ENCODE peak calls at places on chromosome 9, in six cellular contexts. P is K562, W is GM12878, C is HepG2, E is H1, V is SK-N-SH. B is an unnamed sample.

GRCh38 chr9:128764361-128764760 is 7.4 kb downstream of the ZER1 start:
- DNase-seq in W (no peak), E (peak), P (peak), V (no peak), C (no peak), B (no peak)

GRCh38 chr9:109817846-109818472 is 38.0 kb downstream of the PALM2AKAP2 start:
- DNase-seq in P (peak), C (peak), W (peak), V (peak), E (peak), B (peak)

GRCh38 chr9:6915635-6916034 is 157.9 kb downstream of the KDM4C start:
- DNase-seq in E (no peak), C (no peak), W (no peak), P (no peak), V (no peak), B (no peak)

GRCh38 chr9:112012026-112012902 is 115.7 kb downstream of the UGCG start:
- DNase-seq in E (no peak), W (peak), V (no peak), C (peak), P (peak), B (peak)

GRCh38 chr9:24041294-24041693 is 215.3 kb upstream of the ELAVL2 start:
- DNase-seq in V (no peak), W (no peak), E (no peak), P (no peak), C (no peak), B (no peak)

GRCh38 chr9:128636024-128636390 is 20.6 kb downstream of the DYNC2I2 start:
- DNase-seq in E (peak), V (peak), W (no peak), C (peak), P (no peak), B (no peak)

GRCh38 chr9:136296434-136297015 is 7.4 kb downstream of the CCDC187 start:
- DNase-seq in P (no peak), C (no peak), V (no peak), W (no peak), E (no peak), B (no peak)

GRCh38 chr9:110977259-110977709 is 61.0 kb downstream of the LPAR1 start:
- DNase-seq in W (no peak), P (no peak), E (no peak), V (no peak), C (no peak), B (no peak)

GRCh38 chr9:121449786-121450185 is 49.9 kb downstream of the GGTA1 start:
- DNase-seq in P (no peak), E (no peak), C (no peak), W (no peak), V (no peak), B (no peak)

GRCh38 chr9:78383130-78383529 is 86.2 kb downstream of the PSAT1 start:
- DNase-seq in P (peak), C (no peak), E (no peak), V (no peak), W (no peak), B (peak)

GRCh38 chr9:91536211-91536691 is 112.6 kb upstream of the NFIL3 start:
- DNase-seq in V (no peak), C (peak), E (no peak), P (no peak), W (no peak), B (no peak)

GRCh38 chr9:107227696-107228258 is 55.3 kb upstream of the RAD23B start:
- DNase-seq in W (no peak), E (no peak), V (no peak), P (no peak), C (no peak), B (no peak)

GRCh38 chr9:136464241-136464640 is 18.6 kb downstream of the SEC16A start:
- DNase-seq in V (no peak), C (no peak), P (no peak), E (no peak), W (no peak), B (no peak)

GRCh38 chr9:115883467-115884329 is 269.9 kb upstream of the PAPPA start:
- DNase-seq in V (peak), E (no peak), P (peak), C (peak), W (no peak), B (no peak)

GRCh38 chr9:77142366-77142765 is 35.0 kb upstream of the VPS13A start:
- DNase-seq in P (no peak), W (no peak), C (no peak), V (no peak), E (no peak), B (no peak)

GRCh38 chr9:97906236-97906831 is 16.0 kb downstream of the TRMO start:
- DNase-seq in E (no peak), V (no peak), P (no peak), C (no peak), W (no peak), B (peak)

GRCh38 chr9:2597483-2597882 is 24.1 kb upstream of the VLDLR start:
- DNase-seq in V (no peak), W (no peak), C (no peak), E (no peak), P (no peak), B (no peak)

GRCh38 chr9:121945849-121946248 is 147.3 kb downstream of the TTLL11 start:
- DNase-seq in V (no peak), C (no peak), P (no peak), E (no peak), W (no peak), B (no peak)

DNA sequence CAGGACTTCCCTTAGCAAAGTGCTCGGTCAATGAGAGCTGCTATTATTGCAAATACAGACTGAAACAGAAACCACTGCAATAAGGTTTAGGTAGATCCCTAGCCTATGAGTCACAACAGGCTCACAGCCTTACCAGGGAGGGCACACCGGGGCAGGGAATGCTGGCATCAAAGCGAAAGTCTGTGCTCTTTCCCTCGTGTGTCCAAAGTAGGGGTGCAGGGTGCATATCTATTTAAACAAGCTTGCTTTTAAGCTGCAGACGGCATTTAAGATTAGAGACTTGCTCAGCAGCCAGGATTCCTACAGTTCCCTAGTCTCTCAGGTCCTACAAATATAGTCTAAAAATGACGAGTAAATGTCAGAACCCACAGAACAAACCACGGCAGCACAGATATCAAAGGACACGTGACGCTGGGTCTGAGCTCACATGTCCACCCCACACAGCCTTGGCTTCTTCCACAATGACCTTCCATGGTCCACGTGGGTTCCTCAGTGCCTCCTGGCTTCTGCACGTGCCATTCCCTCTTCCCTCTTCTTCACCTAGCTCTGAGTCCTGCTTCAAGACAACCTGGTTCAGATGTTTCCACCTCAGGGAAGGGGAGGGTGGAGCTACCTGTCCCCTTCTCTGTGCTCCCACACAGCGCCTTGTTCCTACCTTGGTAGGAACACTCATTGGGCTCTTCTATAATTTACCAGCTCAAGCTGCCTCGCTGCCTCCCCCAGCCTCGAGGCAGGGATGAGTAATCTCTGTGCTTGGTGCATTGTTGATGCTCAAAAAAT is 193.2 kb downstream of the MAPKAP1 start:
- DNase-seq in C (peak), P (peak), W (peak), E (no peak), V (no peak), B (no peak)
- H3K27ac ChIP-seq in C (peak), P (no peak), W (peak), E (no peak), V (peak), B (no peak)

GRCh38 chr9:114611516-114612271 is 603 bp downstream of the TMEM268 start:
- DNase-seq in V (no peak), P (peak), E (peak), C (no peak), W (no peak), B (peak)
- TF ChIP-seq GABPA in V (no peak), P (no peak), E (no peak), C (no peak), W (no peak), B (no peak)

GRCh38 chr9:14723301-14723700 is 768 bp upstream of the CER1 start:
- DNase-seq in P (no peak), W (no peak), C (no peak), V (no peak), E (no peak), B (no peak)
- TF ChIP-seq CTCF in P (no peak), W (no peak), C (no peak), V (no peak), E (no peak), B (no peak)

GRCh38 chr9:113219186-113219936 is 1.7 kb downstream of the FKBP15 start:
- DNase-seq in P (no peak), E (no peak), V (no peak), W (no peak), C (no peak), B (no peak)
- H3K27ac ChIP-seq in P (peak), E (no peak), V (no peak), W (peak), C (no peak), B (peak)

GRCh38 chr9:1007312-1007711 is 30.9 kb downstream of the DMRT3 start:
- DNase-seq in E (no peak), W (no peak), V (no peak), P (no peak), C (no peak), B (no peak)

GRCh38 chr9:1009101-1009707 is 32.7 kb downstream of the DMRT3 start:
- DNase-seq in P (peak), V (peak), W (no peak), E (peak), C (peak), B (peak)

GRCh38 chr9:1018121-1018520 is 32.0 kb upstream of the DMRT2 start:
- DNase-seq in P (peak), C (peak), E (peak), W (no peak), V (no peak), B (no peak)

GRCh38 chr9:1008256-1008655 is 31.8 kb downstream of the DMRT3 start:
- DNase-seq in W (no peak), E (no peak), P (no peak), C (no peak), V (no peak), B (no peak)

DNA sequence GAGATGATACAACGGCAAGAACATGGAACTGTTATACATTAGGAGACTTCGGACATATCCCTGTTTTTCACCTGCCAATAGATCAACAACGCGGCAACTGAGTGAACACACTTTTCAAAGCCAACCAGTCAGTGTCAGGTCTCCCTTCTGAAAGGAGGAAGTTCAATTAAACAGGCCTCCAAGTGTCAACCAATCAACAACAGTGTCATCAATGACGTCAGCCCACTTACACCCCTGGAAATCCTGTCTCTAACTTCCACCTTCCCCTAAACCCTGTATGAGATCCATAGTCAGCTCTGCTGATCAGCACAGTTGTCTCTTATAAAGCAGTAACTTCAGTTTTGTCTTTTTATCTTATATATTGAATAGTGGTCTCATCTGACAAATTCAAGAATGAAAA is 36.6 kb downstream of the DMRT3 start:
- DNase-seq in P (no peak), E (no peak), V (no peak), C (no peak), W (no peak), B (no peak)
- TF ChIP-seq GABPA in P (no peak), E (no peak), V (no peak), C (no peak), W (no peak), B (no peak)

DNA sequence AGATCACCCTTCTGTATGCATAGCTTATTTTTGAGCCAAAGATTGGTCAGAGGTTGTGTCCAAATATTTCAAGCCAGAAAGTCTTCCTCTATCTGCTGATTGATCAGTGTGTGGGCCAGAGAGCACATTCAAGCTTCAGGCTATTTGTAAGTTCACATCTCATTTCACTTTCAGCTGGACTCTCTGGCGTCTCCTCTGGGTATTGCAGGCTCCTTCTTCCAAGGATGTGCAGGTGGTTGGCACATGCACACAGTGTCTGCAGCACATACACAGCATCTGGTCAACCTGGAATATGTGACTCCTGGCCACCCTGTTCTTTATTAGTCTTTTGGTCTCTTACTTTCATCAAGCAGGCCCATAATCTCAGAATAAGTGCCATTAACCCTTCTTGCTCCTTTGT is 516.1 kb downstream of the ANXA1 start:
- DNase-seq in E (no peak), P (peak), W (no peak), V (peak), C (peak), B (no peak)
- TF ChIP-seq CTCF in E (peak), P (no peak), W (peak), V (no peak), C (peak), B (no peak)

GRCh38 chr9:134337469-134337868 is 11.2 kb downstream of the RXRA start:
- DNase-seq in V (no peak), W (no peak), C (no peak), E (no peak), P (no peak), B (no peak)

GRCh38 chr9:134336924-134337323 is 10.7 kb downstream of the RXRA start:
- DNase-seq in V (no peak), E (no peak), W (no peak), P (no peak), C (no peak), B (no peak)

GRCh38 chr9:134335095-134335489 is 8.8 kb downstream of the RXRA start:
- DNase-seq in W (no peak), P (no peak), E (no peak), C (no peak), V (no peak), B (no peak)

GRCh38 chr9:134335490-134336173 is 9.4 kb downstream of the RXRA start:
- DNase-seq in P (no peak), E (no peak), V (no peak), C (no peak), W (no peak), B (no peak)

DNA sequence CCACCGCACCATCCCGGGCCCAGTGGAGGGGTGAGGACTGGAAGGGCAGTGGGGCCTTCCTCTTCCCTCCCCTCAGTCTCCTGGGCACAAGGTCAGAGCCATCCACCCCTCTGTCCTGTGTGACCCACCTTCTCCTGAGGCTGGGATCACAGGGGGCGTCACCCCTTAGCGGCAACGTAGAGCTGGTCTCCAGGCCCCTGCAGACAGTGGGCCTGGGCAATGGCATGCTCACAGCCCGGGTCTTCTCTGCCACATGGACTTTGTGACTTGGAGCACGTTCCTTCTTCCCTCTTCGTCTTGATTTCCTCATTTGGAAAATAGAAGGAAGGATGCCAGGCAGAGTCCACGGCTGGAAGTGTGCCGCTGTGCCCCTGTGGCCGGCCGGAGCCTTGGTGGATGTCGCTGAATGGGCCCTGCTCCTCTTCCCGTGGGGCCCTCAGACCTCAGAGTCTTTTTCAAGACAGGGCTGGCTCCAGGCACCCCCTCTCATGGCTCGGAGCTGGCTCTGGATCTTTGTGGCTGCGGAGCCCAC is 10.0 kb downstream of the RXRA start:
- DNase-seq in C (no peak), V (no peak), E (no peak), P (no peak), W (no peak), B (no peak)
- H3K27ac ChIP-seq in C (peak), V (no peak), E (no peak), P (no peak), W (no peak), B (no peak)

B was measured in HL-60.